ENCODE peak calls at places on chromosomes 2 and 18, in nine cellular contexts. W is NCI-H1092 treated with DMSO at 0.1 percent for 48 hours; V is T-helper 2 cell; K is bronchial epithelial cell; E is NB4; G is activated CD4-positive, alpha-beta T cell treated with anti-CD3 and anti-CD28 coated beads, Interleukin-2, amount 10 ng/mL, durations not matched to agents 7 days and 5 days; M is effector CD8-positive, alpha-beta T cell; R is cardiac septum; B is heart left ventricle. Q is an unnamed sample.

GRCh38 chr2:241081643-241082337 is 20.3 kb downstream of the MTERF4 start:
- DNase-seq in V (no peak), W (no peak), B (no peak), E (no peak), R (no peak), K (no peak), M (no peak), G (no peak), Q (no peak)

GRCh38 chr2:235006986-235007385 is 55.2 kb downstream of the SH3BP4 start:
- DNase-seq in E (no peak), V (no peak), R (no peak), B (no peak), G (no peak), W (no peak), K (no peak), M (no peak), Q (no peak)

GRCh38 chr2:129587426-129588064 is 391.9 kb upstream of the RAB6C start:
- DNase-seq in W (no peak), V (no peak), K (no peak), E (no peak), M (no peak), G (no peak), R (no peak), B (no peak), Q (no peak)

GRCh38 chr18:3061581-3062416 is 48.9 kb upstream of the LPIN2 start:
- DNase-seq in V (peak), G (peak), M (no peak), B (peak), W (no peak), E (no peak), R (no peak), K (no peak), Q (no peak)

GRCh38 chr2:160837416-160837815 is 322.8 kb upstream of the TANK start:
- DNase-seq in G (no peak), V (no peak), E (no peak), W (no peak), B (no peak), R (no peak), K (no peak), M (no peak), Q (no peak)

GRCh38 chr2:181943411-181944124 is 42.1 kb upstream of the PPP1R1C start:
- DNase-seq in E (no peak), B (no peak), R (no peak), W (no peak), G (no peak), M (no peak), K (no peak), V (no peak), Q (no peak)

GRCh38 chr18:74921057-74921820 is 287.7 kb downstream of the PTGR3 start:
- DNase-seq in R (no peak), K (no peak), V (no peak), W (no peak), B (no peak), E (no peak), M (no peak), G (no peak), Q (no peak)

GRCh38 chr2:158967731-158968395 is 577 bp upstream of the TANC1 start:
- DNase-seq in W (no peak), M (no peak), R (peak), G (no peak), B (peak), V (no peak), K (no peak), E (no peak), Q (no peak)

GRCh38 chr18:70373062-70373519 is 84.2 kb downstream of the SOCS6 start:
- DNase-seq in M (no peak), E (peak), K (peak), B (no peak), G (no peak), R (no peak), W (no peak), V (no peak), Q (no peak)

GRCh38 chr2:229519655-229520054 is 194.7 kb downstream of the DNER start:
- DNase-seq in K (no peak), E (peak), M (no peak), R (no peak), W (no peak), V (no peak), G (no peak), B (no peak), Q (no peak)

GRCh38 chr2:157260403-157261198 is 3.1 kb downstream of the GALNT5 start:
- DNase-seq in E (no peak), G (no peak), W (no peak), M (no peak), B (no peak), R (no peak), V (no peak), K (peak), Q (no peak)

GRCh38 chr2:28338046-28338753 is 54.5 kb upstream of the FOSL2 start:
- DNase-seq in W (no peak), R (no peak), G (no peak), E (no peak), V (no peak), M (no peak), B (peak), K (peak), Q (peak)

GRCh38 chr2:126315840-126316239 is 340.1 kb upstream of the GYPC start:
- DNase-seq in R (no peak), K (no peak), V (no peak), G (no peak), W (no peak), M (no peak), B (no peak), E (no peak), Q (no peak)

GRCh38 chr2:10785260-10785659 is 27.3 kb downstream of the PDIA6 start:
- DNase-seq in V (no peak), G (no peak), R (no peak), B (peak), K (no peak), W (no peak), M (no peak), E (no peak), Q (no peak)

GRCh38 chr2:43186679-43187374 is 39.6 kb downstream of the ZFP36L2 start:
- DNase-seq in M (no peak), R (no peak), G (no peak), K (no peak), E (peak), B (no peak), V (no peak), W (no peak), Q (no peak)

GRCh38 chr2:46351388-46352141 is 54.4 kb downstream of the EPAS1 start:
- DNase-seq in M (no peak), G (peak), W (no peak), K (no peak), E (no peak), R (no peak), B (peak), V (peak), Q (no peak)

GRCh38 chr2:200081221-200081620 is 125.8 kb downstream of the MAIP1 start:
- DNase-seq in R (no peak), K (no peak), B (no peak), G (no peak), W (no peak), E (no peak), V (no peak), M (no peak), Q (no peak)

GRCh38 chr2:216057688-216058193 is 23.9 kb downstream of the PECR start:
- DNase-seq in M (no peak), B (no peak), G (peak), V (peak), R (no peak), E (peak), W (no peak), K (peak), Q (no peak)

GRCh38 chr2:98702896-98703620 is 27.9 kb downstream of the MGAT4A start:
- DNase-seq in K (no peak), V (no peak), E (no peak), G (no peak), R (no peak), W (no peak), B (no peak), M (no peak), Q (no peak)

GRCh38 chr2:162022290-162022945 is 51.6 kb downstream of the DPP4 start:
- DNase-seq in V (no peak), M (no peak), G (no peak), W (no peak), B (no peak), R (no peak), K (peak), E (no peak), Q (no peak)

GRCh38 chr2:223537669-223538601 is 64.2 kb downstream of the SCG2 start:
- DNase-seq in E (no peak), W (peak), G (no peak), R (no peak), M (no peak), V (no peak), K (peak), B (no peak), Q (no peak)

GRCh38 chr2:24824966-24825882 is 32.0 kb downstream of the CENPO start:
- DNase-seq in G (peak), K (no peak), V (peak), E (peak), B (no peak), W (no peak), R (no peak), M (peak), Q (peak)

GRCh38 chr2:10920764-10921468 is 9.2 kb downstream of the KCNF1 start:
- DNase-seq in M (no peak), G (no peak), K (no peak), W (no peak), E (no peak), B (no peak), V (no peak), R (no peak), Q (peak)

Q was measured in mesenteric fat pad.